ENCODE peak calls at places on chromosomes 11 and 22, in nine cellular contexts. A is gastrocnemius medialis, R is A549, F is right lobe of liver, Z is transverse colon, L is heart left ventricle, N is NB4, X is H1, T is HCT116. I is an unnamed sample.

GRCh38 chr11:61827573-61828378 is at the start of gene FADS2:
- DNase-seq in A (peak; percentile 66), R (peak; percentile 87), F (peak; percentile 91), Z (peak; percentile 63), L (peak; percentile 94), N (peak; percentile 98), X (peak; percentile 91), T (no peak), I (peak; percentile 85)

GRCh38 chr22:47822459-47822858 is 1060.0 kb downstream of the TBC1D22A start:
- DNase-seq in A (no peak), R (no peak), F (no peak), Z (no peak), L (no peak), N (no peak), X (no peak), T (no peak), I (no peak)

GRCh38 chr11:47533690-47534135 is 19.2 kb downstream of the CELF1 start:
- DNase-seq in A (peak; percentile 11), R (no peak), F (no peak), Z (no peak), L (no peak), N (no peak), X (no peak), T (no peak), I (no peak)

GRCh38 chr11:100732949-100733348 is 45.9 kb downstream of the ARHGAP42 start:
- DNase-seq in A (no peak), R (no peak), F (no peak), Z (no peak), L (no peak), N (no peak), X (no peak), T (no peak), I (no peak)

GRCh38 chr11:45142241-45142885 is 4.1 kb upstream of the PRDM11 start:
- DNase-seq in A (no peak), R (no peak), F (no peak), Z (no peak), L (no peak), N (no peak), X (no peak), T (no peak), I (no peak)

GRCh38 chr11:9089636-9090035 is 1.8 kb downstream of the SCUBE2 start:
- DNase-seq in A (no peak), R (no peak), F (no peak), Z (peak; percentile 48), L (no peak), N (no peak), X (no peak), T (no peak), I (no peak)

GRCh38 chr11:17015639-17016125 is 1.5 kb upstream of the PLEKHA7 start:
- DNase-seq in A (no peak), R (no peak), F (no peak), Z (peak; percentile 33), L (no peak), N (no peak), X (no peak), T (no peak), I (no peak)

GRCh38 chr11:8266246-8267241 is 2.9 kb upstream of the LMO1 start:
- DNase-seq in A (peak; percentile 3), R (no peak), F (peak; percentile 19), Z (no peak), L (no peak), N (no peak), X (no peak), T (no peak), I (no peak)

GRCh38 chr11:93921695-93922468 is 71.5 kb upstream of the VSTM5 start:
- DNase-seq in A (no peak), R (peak; percentile 30), F (no peak), Z (peak; percentile 18), L (no peak), N (peak; percentile 72), X (peak; percentile 71), T (peak; percentile 60), I (peak; percentile 73)

GRCh38 chr11:93936416-93936815 is 84.7 kb upstream of the HEPHL1 start:
- DNase-seq in A (no peak), R (no peak), F (no peak), Z (no peak), L (no peak), N (no peak), X (no peak), T (no peak), I (no peak)

GRCh38 chr22:46556775-46557174 is 19.4 kb upstream of the CELSR1 start:
- DNase-seq in A (no peak), R (no peak), F (no peak), Z (no peak), L (no peak), N (no peak), X (no peak), T (no peak), I (no peak)

GRCh38 chr11:12853652-12854296 is 155.3 kb upstream of the RASSF10 start:
- DNase-seq in A (peak; percentile 81), R (no peak), F (no peak), Z (peak; percentile 47), L (no peak), N (no peak), X (no peak), T (no peak), I (peak; percentile 79)

DNA sequence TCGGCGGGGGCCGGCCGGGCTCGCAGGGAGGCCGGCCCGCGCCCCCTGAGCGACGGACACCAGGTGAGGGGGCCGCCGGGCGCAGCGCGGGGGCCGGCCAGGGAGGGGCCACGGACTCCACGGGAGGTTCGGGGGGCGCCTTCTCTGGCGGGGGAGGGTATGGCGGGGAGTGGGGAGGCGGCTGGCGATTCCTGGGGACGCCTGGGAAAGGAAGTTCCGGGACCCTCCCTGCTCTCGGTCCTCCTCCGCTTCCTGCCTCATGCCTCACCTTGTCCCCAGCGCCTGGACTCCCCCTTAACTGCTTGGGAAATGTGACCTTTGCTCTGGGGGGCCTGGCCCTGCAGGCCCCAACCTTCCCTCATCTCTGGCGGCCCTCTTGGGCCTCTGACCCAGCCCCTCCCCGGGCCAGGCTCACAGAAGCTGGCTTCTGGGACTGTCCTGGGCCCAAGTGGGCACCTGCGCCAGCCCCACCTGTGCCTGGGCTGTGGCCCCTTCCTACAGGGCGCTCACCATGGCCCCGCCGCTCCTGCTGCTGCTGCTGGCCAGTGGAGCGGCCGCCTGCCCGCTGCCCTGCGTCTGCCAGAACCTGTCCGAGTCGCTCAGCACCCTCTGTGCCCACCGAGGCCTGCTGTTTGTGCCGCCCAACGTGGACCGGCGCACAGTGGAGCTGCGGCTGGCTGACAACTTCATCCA is 516 bp downstream of the LRFN4 start:
- DNase-seq in A (no peak), R (peak; percentile 44), F (peak; percentile 55), Z (no peak), L (peak; percentile 31), N (peak; percentile 57), X (peak; percentile 73), T (no peak), I (no peak)
- TF ChIP-seq POLR2A in A (no peak), R (no peak), F (no peak), Z (no peak), L (no peak), N (no peak), X (no peak), T (no peak), I (no peak)

GRCh38 chr11:125588505-125588904 is 4.1 kb upstream of the STT3A start:
- DNase-seq in A (no peak), R (no peak), F (no peak), Z (no peak), L (no peak), N (no peak), X (no peak), T (peak; percentile 16), I (no peak)

GRCh38 chr11:125594958-125595357 is 2.3 kb downstream of the STT3A start:
- DNase-seq in A (no peak), R (no peak), F (no peak), Z (no peak), L (no peak), N (no peak), X (no peak), T (no peak), I (no peak)

GRCh38 chr11:125591659-125592304 is 870 bp upstream of the STT3A start:
- DNase-seq in A (peak; percentile 26), R (peak; percentile 10), F (peak; percentile 62), Z (peak; percentile 37), L (peak; percentile 40), N (peak; percentile 45), X (no peak), T (no peak), I (peak; percentile 76)

GRCh38 chr11:125592305-125593112 is at the start of gene STT3A:
- DNase-seq in A (peak; percentile 100), R (peak; percentile 88), F (peak; percentile 100), Z (peak; percentile 99), L (peak; percentile 100), N (peak; percentile 100), X (peak; percentile 97), T (peak; percentile 100), I (peak; percentile 100)

DNA sequence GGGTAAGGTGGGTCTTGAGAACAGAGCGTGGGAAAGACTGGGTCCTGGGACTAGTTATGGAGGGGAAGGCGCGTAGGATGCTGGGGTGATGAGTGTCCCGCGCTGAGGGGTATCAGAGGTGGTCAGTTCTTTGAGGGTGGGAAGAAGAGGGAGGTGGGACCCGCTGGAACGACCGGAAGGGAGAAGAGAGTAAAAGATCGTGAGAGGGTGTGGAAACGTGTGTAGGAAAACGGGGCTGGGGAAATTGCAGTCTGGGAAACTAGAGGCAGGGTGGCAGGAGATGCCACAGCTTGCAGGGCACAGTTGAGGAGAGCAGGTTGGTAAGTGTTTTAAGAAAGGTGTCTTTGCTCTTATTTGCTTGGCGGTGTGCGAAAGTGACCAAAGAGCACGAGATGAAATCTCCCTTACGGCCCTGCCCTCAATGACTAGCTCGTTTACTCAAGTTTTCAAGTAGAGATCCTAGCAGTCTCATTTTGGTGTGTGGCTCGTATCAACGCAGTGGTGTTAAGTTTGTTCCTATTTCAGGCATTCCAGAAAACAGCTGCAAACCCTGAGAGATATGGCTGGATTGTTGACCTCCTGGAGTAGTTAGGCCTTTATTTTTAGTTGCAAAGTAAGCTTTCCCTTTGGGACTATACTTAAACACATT is 585 bp downstream of the STT3A start:
- DNase-seq in A (no peak), R (peak; percentile 29), F (no peak), Z (peak; percentile 22), L (no peak), N (no peak), X (no peak), T (peak; percentile 16), I (peak; percentile 86)
- TF ChIP-seq POLR2A in A (no peak), R (peak; percentile 3), F (no peak), Z (no peak), L (no peak), N (no peak), X (no peak), T (no peak), I (no peak)

GRCh38 chr22:37893583-37893983 is 12.5 kb upstream of the MICALL1 start:
- DNase-seq in A (no peak), R (no peak), F (no peak), Z (no peak), L (no peak), N (no peak), X (no peak), T (no peak), I (no peak)
- TF ChIP-seq POLR2A in A (no peak), R (no peak), F (no peak), Z (no peak), L (no peak), N (no peak), X (no peak), T (no peak), I (no peak)

DNA sequence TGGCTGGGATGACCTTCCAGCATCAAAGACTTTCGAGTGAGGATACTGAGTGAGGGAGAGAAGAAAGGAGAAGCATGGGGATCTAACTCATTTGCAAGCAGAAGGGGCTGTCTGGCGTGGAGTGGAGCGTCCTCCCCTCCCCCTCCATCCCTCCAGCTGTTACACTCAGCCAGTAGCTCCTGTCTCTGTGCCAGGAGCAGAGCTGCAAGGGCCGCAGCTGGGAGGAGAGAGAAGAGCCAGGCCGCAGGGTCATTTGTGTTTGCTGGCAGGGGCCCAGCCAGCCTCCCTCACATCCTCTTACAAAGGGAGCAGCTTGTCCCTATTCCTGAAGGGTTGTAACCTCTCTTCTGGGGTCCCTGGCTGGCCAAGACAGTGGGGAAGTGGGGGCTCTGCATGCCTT is 58.0 kb downstream of the NECTIN1 start:
- DNase-seq in A (peak; percentile 46), R (no peak), F (no peak), Z (peak; percentile 52), L (peak; percentile 91), N (no peak), X (no peak), T (no peak), I (no peak)
- TF ChIP-seq POLR2A in A (no peak), R (no peak), F (no peak), Z (no peak), L (no peak), N (no peak), X (no peak), T (no peak), I (no peak)